ENCODE peak calls at places on chromosomes 13 and 19, in five cellular contexts. One of them, this sample, is unnamed.

GRCh38 chr19:5215431-5215830 is 125.2 kb downstream of the PTPRS start:
- DNase-seq in fibroblast of mammary gland: no peak
- DNase-seq in tibial nerve: no peak
- DNase-seq in retinal pigment epithelial cell: no peak
- DNase-seq in dorsolateral prefrontal cortex: no peak
- DNase-seq in this sample: no peak

GRCh38 chr13:82522872-82523271 is 1359.4 kb downstream of the SLITRK1 start:
- DNase-seq in fibroblast of mammary gland: no peak
- DNase-seq in retinal pigment epithelial cell: no peak
- DNase-seq in tibial nerve: no peak
- DNase-seq in dorsolateral prefrontal cortex: no peak
- DNase-seq in this sample: no peak

GRCh38 chr13:28558126-28558525 is 63.2 kb upstream of the FLT1 start:
- DNase-seq in dorsolateral prefrontal cortex: no peak
- DNase-seq in retinal pigment epithelial cell: peak; percentile 46
- DNase-seq in tibial nerve: no peak
- DNase-seq in fibroblast of mammary gland: peak; percentile 93
- DNase-seq in this sample: no peak

GRCh38 chr19:39645800-39646411 is 9.8 kb upstream of the LGALS16 start:
- DNase-seq in fibroblast of mammary gland: peak; percentile 16
- DNase-seq in dorsolateral prefrontal cortex: no peak
- DNase-seq in tibial nerve: no peak
- DNase-seq in retinal pigment epithelial cell: no peak
- DNase-seq in this sample: no peak

GRCh38 chr19:38676023-38676877 is 28.8 kb downstream of the ACTN4 start:
- DNase-seq in fibroblast of mammary gland: peak; percentile 62
- DNase-seq in tibial nerve: no peak
- DNase-seq in dorsolateral prefrontal cortex: no peak
- DNase-seq in retinal pigment epithelial cell: no peak
- DNase-seq in this sample: peak; percentile 62

GRCh38 chr13:27182844-27183497 is 11.4 kb upstream of the USP12 start:
- DNase-seq in retinal pigment epithelial cell: no peak
- DNase-seq in dorsolateral prefrontal cortex: no peak
- DNase-seq in tibial nerve: no peak
- DNase-seq in fibroblast of mammary gland: peak; percentile 98
- DNase-seq in this sample: peak; percentile 84

GRCh38 chr13:41562083-41562482 is 104.7 kb downstream of the RGCC start:
- DNase-seq in tibial nerve: peak; percentile 59
- DNase-seq in dorsolateral prefrontal cortex: peak; percentile 88
- DNase-seq in retinal pigment epithelial cell: no peak
- DNase-seq in fibroblast of mammary gland: peak; percentile 87
- DNase-seq in this sample: peak; percentile 87

GRCh38 chr19:15507068-15508034 is 974 bp upstream of the CYP4F22 start:
- DNase-seq in retinal pigment epithelial cell: no peak
- DNase-seq in tibial nerve: no peak
- DNase-seq in fibroblast of mammary gland: no peak
- DNase-seq in dorsolateral prefrontal cortex: no peak
- DNase-seq in this sample: no peak

GRCh38 chr13:114106991-114107685 is 25.3 kb downstream of the RASA3 start:
- DNase-seq in tibial nerve: peak; percentile 12
- DNase-seq in retinal pigment epithelial cell: no peak
- DNase-seq in dorsolateral prefrontal cortex: no peak
- DNase-seq in fibroblast of mammary gland: no peak
- DNase-seq in this sample: peak; percentile 48

DNA sequence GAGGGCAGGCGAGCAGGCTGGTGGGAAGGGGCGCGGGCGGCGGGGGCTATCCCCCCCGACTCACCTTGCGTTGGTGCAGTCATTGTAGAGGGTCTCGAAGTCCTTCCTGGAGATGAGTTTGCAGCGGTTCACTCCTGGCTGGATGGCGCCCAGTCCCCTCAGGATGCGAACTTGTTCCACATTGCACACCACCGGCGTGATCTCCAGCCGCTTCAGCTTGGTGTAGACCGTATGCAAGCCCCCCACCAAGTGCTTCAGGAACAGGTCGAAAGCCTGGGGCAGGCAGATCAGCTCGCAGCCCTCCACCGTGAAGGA is 1.2 kb downstream of the DACH1 start:
- DNase-seq in dorsolateral prefrontal cortex: no peak
- DNase-seq in retinal pigment epithelial cell: no peak
- DNase-seq in fibroblast of mammary gland: no peak
- DNase-seq in tibial nerve: no peak
- DNase-seq in this sample: no peak
- H3K4me3 ChIP-seq in dorsolateral prefrontal cortex: peak overlapping the region; percentile 75
- H3K4me3 ChIP-seq in retinal pigment epithelial cell: peak overlapping the region; percentile 97
- H3K4me3 ChIP-seq in fibroblast of mammary gland: no peak overlapping the region
- H3K4me3 ChIP-seq in tibial nerve: peak overlapping the region; percentile 34
- H3K4me3 ChIP-seq in this sample: peak overlapping the region; percentile 82

GRCh38 chr19:36772341-36773222 is at the start of gene ZNF850:
- DNase-seq in tibial nerve: peak; percentile 91
- DNase-seq in retinal pigment epithelial cell: peak; percentile 78
- DNase-seq in dorsolateral prefrontal cortex: peak; percentile 93
- DNase-seq in fibroblast of mammary gland: peak; percentile 94
- DNase-seq in this sample: peak; percentile 96

GRCh38 chr19:36773223-36773579 is 594 bp upstream of the ZNF850 start:
- DNase-seq in fibroblast of mammary gland: no peak
- DNase-seq in retinal pigment epithelial cell: no peak
- DNase-seq in dorsolateral prefrontal cortex: peak; percentile 10
- DNase-seq in tibial nerve: no peak
- DNase-seq in this sample: no peak

GRCh38 chr19:36771275-36772231 is 1.1 kb downstream of the ZNF850 start:
- DNase-seq in fibroblast of mammary gland: peak; percentile 81
- DNase-seq in dorsolateral prefrontal cortex: peak; percentile 19
- DNase-seq in retinal pigment epithelial cell: peak; percentile 65
- DNase-seq in tibial nerve: no peak
- DNase-seq in this sample: peak; percentile 71

GRCh38 chr19:36775768-36776167 is 3.2 kb upstream of the ZNF850 start:
- DNase-seq in retinal pigment epithelial cell: peak; percentile 9
- DNase-seq in tibial nerve: no peak
- DNase-seq in fibroblast of mammary gland: no peak
- DNase-seq in dorsolateral prefrontal cortex: no peak
- DNase-seq in this sample: peak; percentile 87
- H3K4me3 ChIP-seq in retinal pigment epithelial cell: peak overlapping the region; percentile 45
- H3K4me3 ChIP-seq in tibial nerve: no peak overlapping the region
- H3K4me3 ChIP-seq in fibroblast of mammary gland: no peak overlapping the region
- H3K4me3 ChIP-seq in dorsolateral prefrontal cortex: peak overlapping the region; percentile 12
- H3K4me3 ChIP-seq in this sample: peak overlapping the region; percentile 21

GRCh38 chr13:99231726-99232125 is 26.5 kb downstream of the GPR18 start:
- DNase-seq in dorsolateral prefrontal cortex: no peak
- DNase-seq in fibroblast of mammary gland: no peak
- DNase-seq in retinal pigment epithelial cell: no peak
- DNase-seq in tibial nerve: no peak
- DNase-seq in this sample: no peak
- H3K4me3 ChIP-seq in dorsolateral prefrontal cortex: no peak overlapping the region
- H3K4me3 ChIP-seq in fibroblast of mammary gland: no peak overlapping the region
- H3K4me3 ChIP-seq in retinal pigment epithelial cell: no peak overlapping the region
- H3K4me3 ChIP-seq in tibial nerve: no peak overlapping the region
- H3K4me3 ChIP-seq in this sample: no peak overlapping the region

DNA sequence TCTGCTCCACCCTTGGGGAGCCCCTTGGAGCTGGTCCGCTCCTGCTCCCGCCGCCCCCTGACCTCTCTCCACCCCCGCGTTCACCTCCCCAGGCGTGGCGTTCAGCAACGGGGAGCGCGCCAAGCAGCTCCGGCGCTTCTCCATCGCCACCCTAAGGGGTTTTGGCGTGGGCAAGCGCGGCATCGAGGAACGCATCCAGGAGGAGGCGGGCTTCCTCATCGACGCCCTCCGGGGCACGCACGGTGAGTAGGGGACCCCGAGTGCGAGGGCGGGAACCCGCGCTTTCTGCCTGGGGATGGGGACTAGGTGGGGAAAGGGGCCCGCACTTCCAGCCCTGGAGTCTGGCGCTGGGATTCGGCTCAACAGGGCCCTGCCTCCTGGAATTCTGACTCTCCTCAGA is 1.7 kb downstream of the CYP2A13 start:
- DNase-seq in retinal pigment epithelial cell: no peak
- DNase-seq in tibial nerve: no peak
- DNase-seq in fibroblast of mammary gland: no peak
- DNase-seq in dorsolateral prefrontal cortex: no peak
- DNase-seq in this sample: no peak
- H3K4me3 ChIP-seq in retinal pigment epithelial cell: no peak overlapping the region
- H3K4me3 ChIP-seq in tibial nerve: no peak overlapping the region
- H3K4me3 ChIP-seq in fibroblast of mammary gland: no peak overlapping the region
- H3K4me3 ChIP-seq in dorsolateral prefrontal cortex: no peak overlapping the region
- H3K4me3 ChIP-seq in this sample: no peak overlapping the region

GRCh38 chr19:55857974-55858373 is 21.6 kb downstream of the NLRP4 start:
- DNase-seq in tibial nerve: no peak
- DNase-seq in dorsolateral prefrontal cortex: no peak
- DNase-seq in retinal pigment epithelial cell: no peak
- DNase-seq in fibroblast of mammary gland: no peak
- DNase-seq in this sample: no peak

GRCh38 chr19:55858401-55858800 is 22.1 kb downstream of the NLRP4 start:
- DNase-seq in fibroblast of mammary gland: no peak
- DNase-seq in dorsolateral prefrontal cortex: no peak
- DNase-seq in retinal pigment epithelial cell: no peak
- DNase-seq in tibial nerve: no peak
- DNase-seq in this sample: no peak

GRCh38 chr19:55855160-55855559 is 18.8 kb downstream of the NLRP4 start:
- DNase-seq in fibroblast of mammary gland: no peak
- DNase-seq in retinal pigment epithelial cell: no peak
- DNase-seq in tibial nerve: no peak
- DNase-seq in dorsolateral prefrontal cortex: no peak
- DNase-seq in this sample: no peak

GRCh38 chr19:55857149-55857548 is 20.8 kb downstream of the NLRP4 start:
- DNase-seq in dorsolateral prefrontal cortex: no peak
- DNase-seq in fibroblast of mammary gland: no peak
- DNase-seq in tibial nerve: no peak
- DNase-seq in retinal pigment epithelial cell: no peak
- DNase-seq in this sample: no peak
- H3K4me3 ChIP-seq in dorsolateral prefrontal cortex: no peak overlapping the region
- H3K4me3 ChIP-seq in fibroblast of mammary gland: no peak overlapping the region
- H3K4me3 ChIP-seq in tibial nerve: no peak overlapping the region
- H3K4me3 ChIP-seq in retinal pigment epithelial cell: no peak overlapping the region
- H3K4me3 ChIP-seq in this sample: no peak overlapping the region

GRCh38 chr13:44573790-44574465 is 2.2 kb downstream of the TSC22D1 start:
- DNase-seq in tibial nerve: no peak
- DNase-seq in dorsolateral prefrontal cortex: no peak
- DNase-seq in retinal pigment epithelial cell: peak; percentile 44
- DNase-seq in fibroblast of mammary gland: peak; percentile 46
- DNase-seq in this sample: no peak
- H3K4me3 ChIP-seq in tibial nerve: no peak overlapping the region
- H3K4me3 ChIP-seq in dorsolateral prefrontal cortex: peak overlapping the region; percentile 95
- H3K4me3 ChIP-seq in retinal pigment epithelial cell: peak overlapping the region; percentile 90
- H3K4me3 ChIP-seq in fibroblast of mammary gland: no peak overlapping the region
- H3K4me3 ChIP-seq in this sample: peak overlapping the region; percentile 4

GRCh38 chr13:29702912-29703351 is 107.4 kb upstream of the SLC7A1 start:
- DNase-seq in dorsolateral prefrontal cortex: no peak
- DNase-seq in fibroblast of mammary gland: peak; percentile 93
- DNase-seq in retinal pigment epithelial cell: peak; percentile 39
- DNase-seq in tibial nerve: no peak
- DNase-seq in this sample: no peak
- H3K4me3 ChIP-seq in dorsolateral prefrontal cortex: no peak overlapping the region
- H3K4me3 ChIP-seq in fibroblast of mammary gland: no peak overlapping the region
- H3K4me3 ChIP-seq in retinal pigment epithelial cell: peak overlapping the region; percentile 6
- H3K4me3 ChIP-seq in tibial nerve: no peak overlapping the region
- H3K4me3 ChIP-seq in this sample: no peak overlapping the region

GRCh38 chr19:17718467-17718987 is 753 bp upstream of the MAP1S start:
- DNase-seq in fibroblast of mammary gland: no peak
- DNase-seq in tibial nerve: no peak
- DNase-seq in retinal pigment epithelial cell: no peak
- DNase-seq in dorsolateral prefrontal cortex: no peak
- DNase-seq in this sample: no peak
- H3K4me3 ChIP-seq in fibroblast of mammary gland: no peak overlapping the region
- H3K4me3 ChIP-seq in tibial nerve: no peak overlapping the region
- H3K4me3 ChIP-seq in retinal pigment epithelial cell: no peak overlapping the region
- H3K4me3 ChIP-seq in dorsolateral prefrontal cortex: peak overlapping the region; percentile 95
- H3K4me3 ChIP-seq in this sample: no peak overlapping the region

This sample was measured in right cardiac atrium.